ENCODE peak calls at places on chromosomes 11 and 22, in six cellular contexts. One of them, this sample, is unnamed.

GRCh38 chr22:20084547-20085413 is 4.7 kb downstream of the DGCR8 start:
- DNase-seq in mesendoderm: peak
- DNase-seq in esophagus squamous epithelium: no peak
- DNase-seq in H9: peak
- DNase-seq in aorta: peak
- DNase-seq in CD4-positive, alpha-beta T cell: no peak
- DNase-seq in this sample: no peak

GRCh38 chr11:22244986-22245592 is 52.2 kb downstream of the ANO5 start:
- DNase-seq in aorta: peak
- DNase-seq in CD4-positive, alpha-beta T cell: no peak
- DNase-seq in H9: peak
- DNase-seq in esophagus squamous epithelium: no peak
- DNase-seq in mesendoderm: peak
- DNase-seq in this sample: no peak

GRCh38 chr22:20551805-20552449 is 44.5 kb downstream of the MED15 start:
- DNase-seq in H9: no peak
- DNase-seq in CD4-positive, alpha-beta T cell: no peak
- DNase-seq in mesendoderm: no peak
- DNase-seq in aorta: peak
- DNase-seq in esophagus squamous epithelium: no peak
- DNase-seq in this sample: no peak

GRCh38 chr22:27534720-27535125 is 266.8 kb downstream of the MN1 start:
- DNase-seq in esophagus squamous epithelium: no peak
- DNase-seq in aorta: no peak
- DNase-seq in mesendoderm: no peak
- DNase-seq in H9: no peak
- DNase-seq in CD4-positive, alpha-beta T cell: no peak
- DNase-seq in this sample: no peak

GRCh38 chr11:20501971-20502370 is 97.4 kb upstream of the SLC6A5 start:
- DNase-seq in mesendoderm: no peak
- DNase-seq in esophagus squamous epithelium: no peak
- DNase-seq in aorta: no peak
- DNase-seq in CD4-positive, alpha-beta T cell: no peak
- DNase-seq in H9: no peak
- DNase-seq in this sample: no peak

GRCh38 chr11:127805771-127806170 is 781.6 kb downstream of the ETS1 start:
- DNase-seq in mesendoderm: peak
- DNase-seq in aorta: no peak
- DNase-seq in H9: no peak
- DNase-seq in CD4-positive, alpha-beta T cell: no peak
- DNase-seq in esophagus squamous epithelium: no peak
- DNase-seq in this sample: no peak

GRCh38 chr11:16606784-16607674 is 131.4 kb upstream of the C11orf58 start:
- DNase-seq in mesendoderm: peak
- DNase-seq in CD4-positive, alpha-beta T cell: no peak
- DNase-seq in esophagus squamous epithelium: no peak
- DNase-seq in aorta: peak
- DNase-seq in H9: peak
- DNase-seq in this sample: peak

GRCh38 chr11:90220391-90220790 is 2.5 kb downstream of the CHORDC1 start:
- DNase-seq in H9: no peak
- DNase-seq in CD4-positive, alpha-beta T cell: no peak
- DNase-seq in mesendoderm: no peak
- DNase-seq in aorta: no peak
- DNase-seq in esophagus squamous epithelium: no peak
- DNase-seq in this sample: no peak

GRCh38 chr11:75195164-75195962 is 44.5 kb downstream of the SLCO2B1 start:
- DNase-seq in CD4-positive, alpha-beta T cell: no peak
- DNase-seq in aorta: peak
- DNase-seq in mesendoderm: no peak
- DNase-seq in esophagus squamous epithelium: no peak
- DNase-seq in H9: no peak
- DNase-seq in this sample: peak

GRCh38 chr11:61695917-61696316 is 15.7 kb downstream of the DAGLA start:
- DNase-seq in H9: no peak
- DNase-seq in mesendoderm: peak
- DNase-seq in CD4-positive, alpha-beta T cell: peak
- DNase-seq in esophagus squamous epithelium: no peak
- DNase-seq in aorta: peak
- DNase-seq in this sample: peak

GRCh38 chr11:64341851-64342791 is 2.1 kb downstream of the CCDC88B start:
- DNase-seq in esophagus squamous epithelium: no peak
- DNase-seq in CD4-positive, alpha-beta T cell: peak
- DNase-seq in H9: peak
- DNase-seq in aorta: peak
- DNase-seq in mesendoderm: peak
- DNase-seq in this sample: peak

GRCh38 chr11:33257160-33257896 is at the start of gene HIPK3:
- DNase-seq in CD4-positive, alpha-beta T cell: peak
- DNase-seq in H9: peak
- DNase-seq in esophagus squamous epithelium: peak
- DNase-seq in mesendoderm: peak
- DNase-seq in aorta: peak
- DNase-seq in this sample: peak

GRCh38 chr11:61378713-61379313 is 13.6 kb upstream of the TMEM216 start:
- DNase-seq in esophagus squamous epithelium: no peak
- DNase-seq in mesendoderm: no peak
- DNase-seq in aorta: no peak
- DNase-seq in CD4-positive, alpha-beta T cell: no peak
- DNase-seq in H9: no peak
- DNase-seq in this sample: no peak

GRCh38 chr22:30427871-30428270 is 2.3 kb downstream of the MTFP1 start:
- DNase-seq in H9: no peak
- DNase-seq in esophagus squamous epithelium: no peak
- DNase-seq in CD4-positive, alpha-beta T cell: no peak
- DNase-seq in aorta: no peak
- DNase-seq in mesendoderm: no peak
- DNase-seq in this sample: no peak

GRCh38 chr11:1330473-1330872 is 21.0 kb upstream of the TOLLIP start:
- DNase-seq in mesendoderm: no peak
- DNase-seq in H9: no peak
- DNase-seq in esophagus squamous epithelium: no peak
- DNase-seq in aorta: no peak
- DNase-seq in CD4-positive, alpha-beta T cell: no peak
- DNase-seq in this sample: no peak

GRCh38 chr22:30129636-30130035 is 49.4 kb downstream of the HORMAD2 start:
- DNase-seq in H9: no peak
- DNase-seq in aorta: no peak
- DNase-seq in esophagus squamous epithelium: no peak
- DNase-seq in CD4-positive, alpha-beta T cell: no peak
- DNase-seq in mesendoderm: no peak
- DNase-seq in this sample: no peak

GRCh38 chr22:27746918-27747317 is 54.6 kb downstream of the MN1 start:
- DNase-seq in mesendoderm: no peak
- DNase-seq in H9: no peak
- DNase-seq in CD4-positive, alpha-beta T cell: no peak
- DNase-seq in aorta: peak
- DNase-seq in esophagus squamous epithelium: no peak
- DNase-seq in this sample: no peak

GRCh38 chr22:48886604-48887393 is 940.9 kb downstream of the BRD1 start:
- DNase-seq in aorta: peak
- DNase-seq in mesendoderm: no peak
- DNase-seq in esophagus squamous epithelium: no peak
- DNase-seq in H9: peak
- DNase-seq in CD4-positive, alpha-beta T cell: no peak
- DNase-seq in this sample: no peak

DNA sequence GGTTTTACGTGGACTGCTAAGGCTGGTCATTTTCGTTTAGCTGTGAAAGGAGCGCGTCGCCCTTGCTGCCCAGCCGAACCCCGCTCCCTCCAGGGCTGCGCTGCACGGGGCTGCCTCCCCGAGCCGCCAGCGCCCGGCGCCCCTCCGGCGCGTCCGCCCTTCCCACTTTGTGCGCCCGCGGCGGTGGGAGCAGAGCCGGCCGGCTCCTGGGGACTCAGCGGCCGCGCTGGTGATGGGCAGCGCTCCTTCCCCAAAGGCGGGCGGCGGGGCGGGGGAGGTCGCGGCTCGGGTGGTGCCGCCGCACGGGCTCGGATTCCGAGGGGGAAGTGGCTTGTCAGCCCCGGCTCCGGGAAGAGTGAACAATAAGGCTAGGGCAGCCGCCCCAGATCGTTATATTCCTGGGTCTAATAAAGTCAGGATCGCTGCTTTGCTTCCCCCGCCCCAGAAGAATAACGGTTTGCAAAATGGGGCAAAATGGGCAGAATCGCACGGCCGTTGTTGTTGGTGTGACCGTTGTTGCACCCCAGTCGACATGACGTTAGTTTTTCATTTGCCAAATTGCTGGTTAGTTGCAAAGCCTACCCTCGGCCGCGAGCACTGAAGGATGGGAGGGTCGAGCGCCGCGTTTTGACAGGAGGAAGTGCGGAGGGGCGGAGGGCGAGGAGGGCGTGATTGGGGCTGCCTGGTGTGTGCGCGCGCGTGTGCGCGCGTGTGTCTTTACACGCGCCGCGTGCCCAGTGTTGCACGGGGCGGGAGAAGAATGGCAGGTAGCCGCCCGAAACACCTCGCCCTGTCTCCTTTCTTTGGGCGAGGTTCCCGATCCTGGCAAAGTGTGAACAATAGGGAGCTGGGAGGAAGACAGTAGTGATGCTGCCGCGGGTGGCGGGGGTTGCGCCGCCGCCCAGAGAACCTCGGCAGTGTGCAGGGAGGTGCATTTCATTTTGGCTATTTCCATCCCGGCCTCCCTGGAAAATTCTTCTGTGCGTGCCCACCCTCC is 829 bp downstream of the NCAM1 start:
- DNase-seq in aorta: peak
- DNase-seq in CD4-positive, alpha-beta T cell: no peak
- DNase-seq in H9: peak
- DNase-seq in mesendoderm: peak
- DNase-seq in esophagus squamous epithelium: no peak
- DNase-seq in this sample: peak
- H3K27ac ChIP-seq in aorta: no peak
- H3K27ac ChIP-seq in CD4-positive, alpha-beta T cell: no peak
- H3K27ac ChIP-seq in H9: no peak
- H3K27ac ChIP-seq in mesendoderm: no peak
- H3K27ac ChIP-seq in esophagus squamous epithelium: no peak
- H3K27ac ChIP-seq in this sample: peak

GRCh38 chr22:50670914-50671538 is 1.6 kb upstream of the SHANK3 start:
- DNase-seq in H9: no peak
- DNase-seq in aorta: no peak
- DNase-seq in mesendoderm: no peak
- DNase-seq in CD4-positive, alpha-beta T cell: no peak
- DNase-seq in esophagus squamous epithelium: no peak
- DNase-seq in this sample: no peak
- H3K27ac ChIP-seq in H9: no peak
- H3K27ac ChIP-seq in aorta: no peak
- H3K27ac ChIP-seq in mesendoderm: no peak
- H3K27ac ChIP-seq in CD4-positive, alpha-beta T cell: no peak
- H3K27ac ChIP-seq in esophagus squamous epithelium: no peak
- H3K27ac ChIP-seq in this sample: no peak

GRCh38 chr11:65617136-65617850 is 1.7 kb downstream of the PCNX3 start:
- DNase-seq in H9: no peak
- DNase-seq in aorta: no peak
- DNase-seq in CD4-positive, alpha-beta T cell: no peak
- DNase-seq in mesendoderm: no peak
- DNase-seq in esophagus squamous epithelium: no peak
- DNase-seq in this sample: no peak
- H3K27ac ChIP-seq in H9: no peak
- H3K27ac ChIP-seq in aorta: no peak
- H3K27ac ChIP-seq in CD4-positive, alpha-beta T cell: no peak
- H3K27ac ChIP-seq in mesendoderm: no peak
- H3K27ac ChIP-seq in esophagus squamous epithelium: no peak
- H3K27ac ChIP-seq in this sample: no peak

DNA sequence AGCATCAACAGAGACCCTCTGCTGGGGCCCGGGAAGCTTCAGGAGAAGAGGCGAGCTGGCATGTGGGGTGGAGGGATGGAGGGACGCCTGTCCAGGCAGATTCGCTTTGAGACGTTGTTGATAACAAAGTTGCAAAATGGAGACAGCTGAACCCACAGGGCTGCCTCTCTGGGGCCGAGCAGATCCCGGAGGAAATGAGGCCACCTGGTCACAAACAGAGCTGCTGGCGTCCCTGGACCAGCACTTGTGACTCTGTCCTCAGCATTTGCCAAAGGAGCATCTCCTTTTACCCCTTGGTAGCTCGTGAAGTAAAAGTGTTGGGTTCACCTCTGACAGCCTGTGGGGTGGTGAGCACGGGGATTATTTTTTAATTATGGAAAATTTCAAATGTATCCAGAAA is 20.1 kb downstream of the GRAMD4 start:
- DNase-seq in aorta: no peak
- DNase-seq in CD4-positive, alpha-beta T cell: no peak
- DNase-seq in esophagus squamous epithelium: no peak
- DNase-seq in H9: no peak
- DNase-seq in mesendoderm: no peak
- DNase-seq in this sample: no peak
- H3K27ac ChIP-seq in aorta: no peak
- H3K27ac ChIP-seq in CD4-positive, alpha-beta T cell: no peak
- H3K27ac ChIP-seq in esophagus squamous epithelium: no peak
- H3K27ac ChIP-seq in H9: no peak
- H3K27ac ChIP-seq in mesendoderm: no peak
- H3K27ac ChIP-seq in this sample: no peak

GRCh38 chr11:35234836-35235235 is 95.9 kb downstream of the CD44 start:
- DNase-seq in aorta: no peak
- DNase-seq in CD4-positive, alpha-beta T cell: no peak
- DNase-seq in H9: no peak
- DNase-seq in esophagus squamous epithelium: no peak
- DNase-seq in mesendoderm: no peak
- DNase-seq in this sample: no peak

GRCh38 chr11:35237345-35237744 is 98.4 kb downstream of the CD44 start:
- DNase-seq in CD4-positive, alpha-beta T cell: no peak
- DNase-seq in esophagus squamous epithelium: no peak
- DNase-seq in aorta: no peak
- DNase-seq in mesendoderm: no peak
- DNase-seq in H9: no peak
- DNase-seq in this sample: no peak

GRCh38 chr11:35236667-35237003 is 97.7 kb downstream of the CD44 start:
- DNase-seq in mesendoderm: no peak
- DNase-seq in esophagus squamous epithelium: no peak
- DNase-seq in H9: no peak
- DNase-seq in aorta: no peak
- DNase-seq in CD4-positive, alpha-beta T cell: no peak
- DNase-seq in this sample: no peak

GRCh38 chr11:35235498-35235897 is 96.5 kb downstream of the CD44 start:
- DNase-seq in CD4-positive, alpha-beta T cell: no peak
- DNase-seq in H9: no peak
- DNase-seq in aorta: no peak
- DNase-seq in mesendoderm: no peak
- DNase-seq in esophagus squamous epithelium: no peak
- DNase-seq in this sample: no peak

GRCh38 chr11:35235944-35236666 is 97.1 kb downstream of the CD44 start:
- DNase-seq in mesendoderm: no peak
- DNase-seq in CD4-positive, alpha-beta T cell: peak
- DNase-seq in aorta: no peak
- DNase-seq in esophagus squamous epithelium: no peak
- DNase-seq in H9: no peak
- DNase-seq in this sample: no peak
- H3K27ac ChIP-seq in mesendoderm: no peak
- H3K27ac ChIP-seq in CD4-positive, alpha-beta T cell: no peak
- H3K27ac ChIP-seq in aorta: no peak
- H3K27ac ChIP-seq in esophagus squamous epithelium: no peak
- H3K27ac ChIP-seq in H9: no peak
- H3K27ac ChIP-seq in this sample: no peak